ENCODE peak calls at places on chromosomes 7 and 10, in five cellular contexts. P, W, V, O and G are unnamed samples.

GRCh38 chr10:60426425-60426824 is 36.8 kb upstream of the ANK3 start:
- DNase-seq in W (no peak), O (no peak), P (peak), V (no peak), G (no peak)

GRCh38 chr7:94452257-94452656 is 57.4 kb upstream of the CASD1 start:
- DNase-seq in P (no peak), W (no peak), O (no peak), V (no peak), G (peak)

GRCh38 chr10:74439213-74439612 is 288.2 kb downstream of the ADK start:
- DNase-seq in W (no peak), O (no peak), V (no peak), P (peak), G (no peak)

GRCh38 chr7:117227091-117227490 is 95.8 kb downstream of the WNT2 start:
- DNase-seq in W (no peak), V (no peak), O (no peak), P (no peak), G (no peak)

GRCh38 chr10:7567896-7568295 is 98.9 kb downstream of the ITIH5 start:
- DNase-seq in V (no peak), P (no peak), W (no peak), O (no peak), G (no peak)

GRCh38 chr7:43076189-43076605 is 36.2 kb upstream of the HECW1 start:
- DNase-seq in O (no peak), P (no peak), W (no peak), V (no peak), G (no peak)

GRCh38 chr7:120843121-120843520 is 14.8 kb downstream of the TSPAN12 start:
- DNase-seq in V (no peak), O (no peak), W (no peak), P (no peak), G (no peak)

GRCh38 chr10:52313350-52314006 is 603 bp upstream of the DKK1 start:
- DNase-seq in O (no peak), P (peak), W (no peak), V (no peak), G (no peak)

GRCh38 chr7:131653418-131654248 is 97.2 kb upstream of the PODXL start:
- DNase-seq in O (no peak), P (peak), W (no peak), V (no peak), G (no peak)

GRCh38 chr7:155722118-155722517 is 77.7 kb downstream of the RBM33 start:
- DNase-seq in W (no peak), O (no peak), V (no peak), P (no peak), G (no peak)